ENCODE peak calls at places on chromosomes 1 and 21, in five cellular contexts. One of them, this sample, is unnamed.

GRCh38 chr21:20997308-20997632 is 939 bp upstream of the NCAM2 start:
- DNase-seq in omental fat pad: no peak
- DNase-seq in lower leg skin: no peak
- DNase-seq in HEK293T: no peak
- DNase-seq in AG09309: no peak
- DNase-seq in this sample: no peak

GRCh38 chr1:202571719-202572339 is 138.4 kb downstream of the SYT2 start:
- DNase-seq in omental fat pad: no peak
- DNase-seq in lower leg skin: no peak
- DNase-seq in HEK293T: peak
- DNase-seq in AG09309: no peak
- DNase-seq in this sample: peak

GRCh38 chr1:178684542-178685000 is 40.5 kb upstream of the RALGPS2 start:
- DNase-seq in omental fat pad: no peak
- DNase-seq in lower leg skin: no peak
- DNase-seq in HEK293T: no peak
- DNase-seq in AG09309: peak
- DNase-seq in this sample: no peak

GRCh38 chr1:12171206-12172041 is 4.6 kb downstream of the TNFRSF1B start:
- DNase-seq in omental fat pad: no peak
- DNase-seq in lower leg skin: no peak
- DNase-seq in HEK293T: no peak
- DNase-seq in AG09309: no peak
- DNase-seq in this sample: no peak

GRCh38 chr1:163071381-163072255 is 2.5 kb downstream of the RGS4 start:
- DNase-seq in omental fat pad: no peak
- DNase-seq in lower leg skin: peak
- DNase-seq in HEK293T: peak
- DNase-seq in AG09309: peak
- DNase-seq in this sample: peak

GRCh38 chr1:192608671-192609070 is 27.3 kb upstream of the RGS13 start:
- DNase-seq in omental fat pad: no peak
- DNase-seq in lower leg skin: no peak
- DNase-seq in HEK293T: no peak
- DNase-seq in AG09309: no peak
- DNase-seq in this sample: no peak

GRCh38 chr1:221334082-221334481 is 407.8 kb downstream of the DUSP10 start:
- DNase-seq in omental fat pad: no peak
- DNase-seq in lower leg skin: no peak
- DNase-seq in HEK293T: no peak
- DNase-seq in AG09309: no peak
- DNase-seq in this sample: no peak

GRCh38 chr21:31564439-31564838 is 95.1 kb upstream of the SOD1 start:
- DNase-seq in omental fat pad: no peak
- DNase-seq in lower leg skin: no peak
- DNase-seq in HEK293T: no peak
- DNase-seq in AG09309: no peak
- DNase-seq in this sample: no peak

GRCh38 chr1:220527279-220528048 is 472 bp upstream of the MARK1 start:
- DNase-seq in omental fat pad: no peak
- DNase-seq in lower leg skin: no peak
- DNase-seq in HEK293T: peak
- DNase-seq in AG09309: no peak
- DNase-seq in this sample: no peak

GRCh38 chr1:21332691-21333449 is 42.6 kb upstream of the ECE1 start:
- DNase-seq in omental fat pad: no peak
- DNase-seq in lower leg skin: no peak
- DNase-seq in HEK293T: no peak
- DNase-seq in AG09309: no peak
- DNase-seq in this sample: no peak

GRCh38 chr1:231019711-231020110 is 20.3 kb downstream of the FAM89A start:
- DNase-seq in omental fat pad: no peak
- DNase-seq in lower leg skin: peak
- DNase-seq in HEK293T: no peak
- DNase-seq in AG09309: no peak
- DNase-seq in this sample: no peak

GRCh38 chr1:244271909-244272308 is 179.8 kb downstream of the ADSS2 start:
- DNase-seq in omental fat pad: no peak
- DNase-seq in lower leg skin: peak
- DNase-seq in HEK293T: no peak
- DNase-seq in AG09309: no peak
- DNase-seq in this sample: no peak

GRCh38 chr1:168510595-168510918 is 33.2 kb downstream of the XCL2 start:
- DNase-seq in omental fat pad: no peak
- DNase-seq in lower leg skin: no peak
- DNase-seq in HEK293T: no peak
- DNase-seq in AG09309: no peak
- DNase-seq in this sample: no peak

GRCh38 chr1:23574265-23574754 is 15.0 kb upstream of the ID3 start:
- DNase-seq in omental fat pad: no peak
- DNase-seq in lower leg skin: no peak
- DNase-seq in HEK293T: no peak
- DNase-seq in AG09309: no peak
- DNase-seq in this sample: no peak

GRCh38 chr1:72781038-72781437 is 498.7 kb upstream of the NEGR1 start:
- DNase-seq in omental fat pad: no peak
- DNase-seq in lower leg skin: no peak
- DNase-seq in HEK293T: no peak
- DNase-seq in AG09309: no peak
- DNase-seq in this sample: no peak

GRCh38 chr1:17826165-17826488 is 71.0 kb downstream of the ACTL8 start:
- DNase-seq in omental fat pad: peak
- DNase-seq in lower leg skin: peak
- DNase-seq in HEK293T: peak
- DNase-seq in AG09309: no peak
- DNase-seq in this sample: peak

GRCh38 chr1:25610822-25611630 is 5.6 kb upstream of the MAN1C1 start:
- DNase-seq in omental fat pad: no peak
- DNase-seq in lower leg skin: peak
- DNase-seq in HEK293T: no peak
- DNase-seq in AG09309: no peak
- DNase-seq in this sample: no peak

GRCh38 chr1:236433819-236434315 is 39.8 kb downstream of the EDARADD start:
- DNase-seq in omental fat pad: no peak
- DNase-seq in lower leg skin: peak
- DNase-seq in HEK293T: no peak
- DNase-seq in AG09309: no peak
- DNase-seq in this sample: no peak

GRCh38 chr1:242784807-242785206 is 260.3 kb upstream of the PLD5 start:
- DNase-seq in omental fat pad: no peak
- DNase-seq in lower leg skin: no peak
- DNase-seq in HEK293T: no peak
- DNase-seq in AG09309: no peak
- DNase-seq in this sample: no peak

GRCh38 chr1:54294846-54295245 is 94.9 kb downstream of the MRPL37 start:
- DNase-seq in omental fat pad: no peak
- DNase-seq in lower leg skin: no peak
- DNase-seq in HEK293T: no peak
- DNase-seq in AG09309: no peak
- DNase-seq in this sample: no peak